ENCODE peak calls at places on chromosomes 13 and 19, in six cellular contexts. H is CD4-positive, alpha-beta T cell; P is PC-3; D is neural crest cell; V is BJ; M is mucosa of descending colon. G is an unnamed sample.
A peak's percentile ranks its signal among the peaks of the same experiment; 100 is the strongest.

GRCh38 chr13:113879506-113880360 is 15.9 kb upstream of the GAS6 start:
- DNase-seq in P (no peak), D (no peak), H (no peak), V (no peak), M (no peak), G (peak; percentile 5)

GRCh38 chr13:30870049-30870884 is 35.8 kb upstream of the MEDAG start:
- DNase-seq in D (no peak), M (peak; percentile 75), H (no peak), V (peak; percentile 95), P (peak; percentile 46), G (peak; percentile 24)

GRCh38 chr13:42211704-42212103 is 60.2 kb upstream of the AKAP11 start:
- DNase-seq in P (peak; percentile 7), M (no peak), D (no peak), H (no peak), V (peak; percentile 4), G (no peak)

GRCh38 chr19:40561947-40562346 is 14.7 kb upstream of the SHKBP1 start:
- DNase-seq in M (no peak), D (no peak), V (no peak), H (no peak), P (no peak), G (no peak)

GRCh38 chr13:112442483-112443090 is 66.4 kb downstream of the SPACA7 start:
- DNase-seq in P (no peak), H (no peak), M (no peak), V (no peak), D (no peak), G (no peak)

GRCh38 chr13:106491928-106492327 is 43.5 kb downstream of the EFNB2 start:
- DNase-seq in H (no peak), D (peak; percentile 32), P (no peak), M (no peak), V (no peak), G (no peak)

GRCh38 chr19:52946322-52947310 is 16.1 kb downstream of the ZNF816 start:
- DNase-seq in P (peak; percentile 77), H (no peak), M (no peak), D (peak; percentile 22), V (no peak), G (peak; percentile 10)

GRCh38 chr19:15223649-15224371 is 8.4 kb downstream of the EPHX3 start:
- DNase-seq in P (no peak), V (no peak), D (no peak), H (no peak), M (no peak), G (no peak)

GRCh38 chr13:92769064-92769463 is 457.5 kb upstream of the GPC6 start:
- DNase-seq in D (no peak), H (no peak), M (no peak), V (no peak), P (no peak), G (no peak)

GRCh38 chr19:805600-806550 is 8.6 kb downstream of the PTBP1 start:
- DNase-seq in H (no peak), V (no peak), M (no peak), P (no peak), D (no peak), G (no peak)

GRCh38 chr19:39497850-39498261 is 891 bp upstream of the DLL3 start:
- DNase-seq in M (peak; percentile 66), H (no peak), P (peak; percentile 33), V (no peak), D (peak; percentile 56), G (peak; percentile 72)

GRCh38 chr19:36221474-36221873 is 6.6 kb downstream of the ZNF146 start:
- DNase-seq in V (no peak), D (no peak), P (no peak), H (no peak), M (no peak), G (no peak)

GRCh38 chr19:10637894-10638293 is 12.5 kb downstream of the SLC44A2 start:
- DNase-seq in D (no peak), V (no peak), M (no peak), P (no peak), H (no peak), G (peak; percentile 16)

GRCh38 chr19:46764817-46765291 is 18.6 kb upstream of the STRN4 start:
- DNase-seq in D (no peak), M (peak; percentile 79), V (no peak), H (no peak), P (no peak), G (no peak)

GRCh38 chr19:47776568-47776967 is 1.9 kb upstream of the SELENOW start:
- DNase-seq in V (no peak), D (no peak), M (no peak), P (peak; percentile 60), H (no peak), G (no peak)

GRCh38 chr19:5123646-5124045 is 154.7 kb downstream of the KDM4B start:
- DNase-seq in P (no peak), D (no peak), V (no peak), H (no peak), M (no peak), G (no peak)

GRCh38 chr13:111627596-111627995 is 307.2 kb downstream of the TEX29 start:
- DNase-seq in D (no peak), P (no peak), H (no peak), M (no peak), V (no peak), G (no peak)

GRCh38 chr13:100657881-100658315 is 16.7 kb downstream of the TMTC4 start:
- DNase-seq in H (no peak), V (no peak), D (no peak), M (no peak), P (no peak), G (no peak)

GRCh38 chr13:66835040-66835628 is 395.0 kb downstream of the PCDH9 start:
- DNase-seq in D (no peak), M (peak; percentile 33), P (no peak), H (no peak), V (no peak), G (no peak)

GRCh38 chr13:50326746-50327145 is 311.5 kb downstream of the KCNRG start:
- DNase-seq in M (no peak), P (peak; percentile 5), V (no peak), H (no peak), D (no peak), G (no peak)

GRCh38 chr13:110916671-110917142 is 1.8 kb upstream of the ANKRD10 start:
- DNase-seq in P (no peak), H (no peak), V (peak; percentile 51), D (no peak), M (no peak), G (no peak)

GRCh38 chr19:47353307-47353712 is 4.2 kb downstream of the DHX34 start:
- DNase-seq in P (no peak), H (no peak), M (peak; percentile 86), D (no peak), V (no peak), G (no peak)

GRCh38 chr19:17340871-17341357 is 3.6 kb downstream of the GTPBP3 start:
- DNase-seq in P (no peak), D (no peak), H (no peak), V (no peak), M (peak; percentile 59), G (no peak)

GRCh38 chr19:53019684-53020083 is 6.0 kb downstream of the ERVV-1 start:
- DNase-seq in D (no peak), P (no peak), M (peak; percentile 33), V (no peak), H (no peak), G (no peak)

GRCh38 chr13:107427531-107427930 is 787.8 kb downstream of the LIG4 start:
- DNase-seq in D (no peak), V (no peak), M (no peak), H (no peak), P (no peak), G (no peak)

GRCh38 chr13:49908637-49909036 is 27.5 kb downstream of the SPRYD7 start:
- DNase-seq in H (no peak), D (no peak), V (no peak), M (no peak), P (no peak), G (no peak)

GRCh38 chr13:51005566-51005965 is 96.0 kb downstream of the RNASEH2B start:
- DNase-seq in V (no peak), P (no peak), M (no peak), D (no peak), H (no peak), G (no peak)

GRCh38 chr19:52640916-52641315 is 2.8 kb upstream of the ZNF83 start:
- DNase-seq in D (no peak), P (no peak), H (no peak), M (no peak), V (no peak), G (no peak)

GRCh38 chr13:30186644-30187431 is 120.5 kb downstream of the KATNAL1 start:
- DNase-seq in D (no peak), M (no peak), V (no peak), P (no peak), H (no peak), G (no peak)

GRCh38 chr19:4338441-4339350 is at the start of gene STAP2:
- DNase-seq in H (no peak), P (peak; percentile 77), D (no peak), V (no peak), M (peak; percentile 88), G (peak; percentile 42)

GRCh38 chr19:18704054-18704453 is 20.6 kb downstream of the CRTC1 start:
- DNase-seq in M (no peak), D (no peak), P (no peak), H (no peak), V (no peak), G (no peak)

GRCh38 chr19:49678970-49679831 is 2.1 kb downstream of the PRMT1 start:
- DNase-seq in P (peak; percentile 32), H (no peak), M (no peak), V (no peak), D (no peak), G (no peak)

GRCh38 chr19:11191273-11191755 is 6.0 kb downstream of the KANK2 start:
- DNase-seq in D (no peak), M (peak; percentile 59), H (no peak), P (peak; percentile 53), V (peak; percentile 62), G (no peak)

GRCh38 chr13:72643339-72643989 is 84.0 kb downstream of the MZT1 start:
- DNase-seq in H (peak; percentile 26), V (no peak), P (peak; percentile 61), D (peak; percentile 51), M (peak; percentile 50), G (peak; percentile 37)
- TF ChIP-seq CTCF in H (peak; percentile 73), V (peak; percentile 81), P (peak; percentile 69), D (peak; percentile 78), M (peak; percentile 38), G (peak; percentile 63)

GRCh38 chr19:2720777-2721569 is at the start of gene DIRAS1:
- DNase-seq in V (no peak), M (no peak), D (peak; percentile 45), P (no peak), H (no peak), G (no peak)
- TF ChIP-seq CTCF in V (no peak), M (no peak), D (no peak), P (no peak), H (no peak), G (no peak)

DNA sequence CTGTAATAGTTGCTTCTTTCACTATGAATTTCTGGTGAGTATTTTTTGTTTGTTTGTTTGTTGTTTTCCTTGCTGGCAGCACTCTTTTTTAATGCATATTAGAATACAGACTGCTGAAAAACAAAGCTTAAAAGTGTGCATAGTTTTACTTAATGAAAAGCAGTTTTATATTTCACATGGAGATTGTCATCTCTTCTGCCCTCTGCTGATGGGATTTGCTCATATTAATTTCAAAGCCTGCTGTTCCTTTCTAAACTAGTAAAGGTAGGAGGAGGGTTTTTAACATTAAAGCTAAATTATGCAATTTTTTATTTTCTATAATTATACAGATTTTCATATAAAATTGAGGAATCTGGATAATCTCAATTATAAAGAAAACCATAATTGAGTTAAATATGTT is 692.6 kb upstream of the SLITRK1 start:
- DNase-seq in H (no peak), V (peak; percentile 5), D (no peak), P (peak; percentile 36), M (no peak), G (no peak)
- TF ChIP-seq CTCF in H (no peak), V (peak; percentile 32), D (peak; percentile 60), P (peak; percentile 48), M (no peak), G (no peak)

GRCh38 chr13:99087130-99087953 is 109.5 kb upstream of the DOCK9 start:
- DNase-seq in V (peak; percentile 25), M (peak; percentile 96), P (peak; percentile 84), H (peak; percentile 89), D (peak; percentile 82), G (peak; percentile 97)
- TF ChIP-seq CTCF in V (peak; percentile 46), M (peak; percentile 21), P (peak; percentile 11), H (peak; percentile 30), D (peak; percentile 54), G (no peak)

G was measured in GM10248.